ENCODE peak calls at places on chromosomes 13 and 19, in ten cellular contexts. One of them, this sample, is unnamed. For H3K4me1, the result is how much of the 10 kb centered on the place peaks cover.

GRCh38 chr19:55311397-55311796 is 13.7 kb downstream of the TMEM150B start:
- DNase-seq in IMR-90: no peak
- DNase-seq in stomach: no peak
- DNase-seq in body of pancreas: no peak
- DNase-seq in heart left ventricle: no peak
- DNase-seq in tibial nerve: no peak
- DNase-seq in A549: no peak
- DNase-seq in uterus: no peak
- DNase-seq in suprapubic skin: no peak
- DNase-seq in adrenal gland: no peak
- DNase-seq in this sample: no peak

GRCh38 chr13:38543561-38543960 is 143.3 kb upstream of the FREM2 start:
- DNase-seq in body of pancreas: no peak
- DNase-seq in tibial nerve: no peak
- DNase-seq in A549: no peak
- DNase-seq in IMR-90: no peak
- DNase-seq in uterus: no peak
- DNase-seq in stomach: no peak
- DNase-seq in suprapubic skin: no peak
- DNase-seq in heart left ventricle: no peak
- DNase-seq in adrenal gland: no peak
- DNase-seq in this sample: no peak

GRCh38 chr13:113947321-113948033 is 26.4 kb downstream of the C13orf46 start:
- DNase-seq in body of pancreas: peak
- DNase-seq in heart left ventricle: peak
- DNase-seq in suprapubic skin: peak
- DNase-seq in stomach: peak
- DNase-seq in uterus: peak
- DNase-seq in tibial nerve: peak
- DNase-seq in IMR-90: peak
- DNase-seq in A549: no peak
- DNase-seq in adrenal gland: peak
- DNase-seq in this sample: no peak

GRCh38 chr19:57664269-57665127 is 4.2 kb upstream of the ZSCAN4 start:
- DNase-seq in suprapubic skin: no peak
- DNase-seq in A549: peak
- DNase-seq in stomach: peak
- DNase-seq in tibial nerve: no peak
- DNase-seq in body of pancreas: peak
- DNase-seq in uterus: peak
- DNase-seq in heart left ventricle: peak
- DNase-seq in adrenal gland: peak
- DNase-seq in IMR-90: peak
- DNase-seq in this sample: no peak

GRCh38 chr19:51259348-51260245 is 8.7 kb downstream of the SIGLECL1 start:
- DNase-seq in uterus: no peak
- DNase-seq in IMR-90: peak
- DNase-seq in heart left ventricle: no peak
- DNase-seq in tibial nerve: no peak
- DNase-seq in suprapubic skin: no peak
- DNase-seq in adrenal gland: peak
- DNase-seq in body of pancreas: peak
- DNase-seq in A549: peak
- DNase-seq in stomach: no peak
- DNase-seq in this sample: no peak

GRCh38 chr19:16032509-16033135 is 43.7 kb upstream of the TPM4 start:
- DNase-seq in stomach: peak
- DNase-seq in A549: no peak
- DNase-seq in tibial nerve: no peak
- DNase-seq in adrenal gland: no peak
- DNase-seq in heart left ventricle: no peak
- DNase-seq in body of pancreas: no peak
- DNase-seq in IMR-90: no peak
- DNase-seq in uterus: no peak
- DNase-seq in suprapubic skin: no peak
- DNase-seq in this sample: no peak

GRCh38 chr19:21143846-21144245 is 2.0 kb downstream of the ZNF431 start:
- DNase-seq in A549: no peak
- DNase-seq in IMR-90: no peak
- DNase-seq in heart left ventricle: no peak
- DNase-seq in stomach: no peak
- DNase-seq in adrenal gland: no peak
- DNase-seq in uterus: no peak
- DNase-seq in body of pancreas: no peak
- DNase-seq in tibial nerve: no peak
- DNase-seq in suprapubic skin: no peak
- DNase-seq in this sample: no peak

GRCh38 chr19:5960005-5961001 is 17.6 kb downstream of the RANBP3 start:
- DNase-seq in tibial nerve: no peak
- DNase-seq in adrenal gland: peak
- DNase-seq in heart left ventricle: peak
- DNase-seq in IMR-90: no peak
- DNase-seq in uterus: no peak
- DNase-seq in suprapubic skin: no peak
- DNase-seq in stomach: no peak
- DNase-seq in A549: no peak
- DNase-seq in body of pancreas: peak
- DNase-seq in this sample: no peak

GRCh38 chr13:18233783-18234299 is 947.8 kb downstream of the TUBA3C start:
- DNase-seq in tibial nerve: no peak
- DNase-seq in A549: no peak
- DNase-seq in IMR-90: no peak
- DNase-seq in uterus: no peak
- DNase-seq in suprapubic skin: no peak
- DNase-seq in adrenal gland: no peak
- DNase-seq in body of pancreas: no peak
- DNase-seq in stomach: no peak
- DNase-seq in heart left ventricle: no peak
- DNase-seq in this sample: no peak

GRCh38 chr13:67643656-67644055 is 413.5 kb upstream of the PCDH9 start:
- DNase-seq in stomach: no peak
- DNase-seq in body of pancreas: no peak
- DNase-seq in IMR-90: no peak
- DNase-seq in A549: no peak
- DNase-seq in suprapubic skin: no peak
- DNase-seq in uterus: no peak
- DNase-seq in adrenal gland: no peak
- DNase-seq in heart left ventricle: no peak
- DNase-seq in tibial nerve: no peak
- DNase-seq in this sample: no peak

GRCh38 chr13:41015920-41016319 is 3.2 kb downstream of the ELF1 start:
- DNase-seq in tibial nerve: no peak
- DNase-seq in suprapubic skin: no peak
- DNase-seq in adrenal gland: no peak
- DNase-seq in heart left ventricle: no peak
- DNase-seq in stomach: no peak
- DNase-seq in IMR-90: no peak
- DNase-seq in uterus: no peak
- DNase-seq in A549: no peak
- DNase-seq in body of pancreas: no peak
- DNase-seq in this sample: no peak

GRCh38 chr13:41017153-41017552 is 2.0 kb downstream of the ELF1 start:
- DNase-seq in heart left ventricle: no peak
- DNase-seq in suprapubic skin: no peak
- DNase-seq in IMR-90: no peak
- DNase-seq in stomach: peak
- DNase-seq in adrenal gland: peak
- DNase-seq in uterus: no peak
- DNase-seq in body of pancreas: peak
- DNase-seq in A549: no peak
- DNase-seq in tibial nerve: no peak
- DNase-seq in this sample: no peak

GRCh38 chr13:41012536-41012935 is 6.6 kb downstream of the ELF1 start:
- DNase-seq in tibial nerve: no peak
- DNase-seq in stomach: no peak
- DNase-seq in adrenal gland: no peak
- DNase-seq in IMR-90: no peak
- DNase-seq in A549: no peak
- DNase-seq in suprapubic skin: no peak
- DNase-seq in uterus: no peak
- DNase-seq in body of pancreas: no peak
- DNase-seq in heart left ventricle: no peak
- DNase-seq in this sample: no peak

GRCh38 chr13:41011382-41011956 is 7.6 kb downstream of the ELF1 start:
- DNase-seq in suprapubic skin: no peak
- DNase-seq in stomach: no peak
- DNase-seq in IMR-90: no peak
- DNase-seq in heart left ventricle: no peak
- DNase-seq in adrenal gland: no peak
- DNase-seq in A549: no peak
- DNase-seq in tibial nerve: no peak
- DNase-seq in body of pancreas: no peak
- DNase-seq in uterus: no peak
- DNase-seq in this sample: no peak

DNA sequence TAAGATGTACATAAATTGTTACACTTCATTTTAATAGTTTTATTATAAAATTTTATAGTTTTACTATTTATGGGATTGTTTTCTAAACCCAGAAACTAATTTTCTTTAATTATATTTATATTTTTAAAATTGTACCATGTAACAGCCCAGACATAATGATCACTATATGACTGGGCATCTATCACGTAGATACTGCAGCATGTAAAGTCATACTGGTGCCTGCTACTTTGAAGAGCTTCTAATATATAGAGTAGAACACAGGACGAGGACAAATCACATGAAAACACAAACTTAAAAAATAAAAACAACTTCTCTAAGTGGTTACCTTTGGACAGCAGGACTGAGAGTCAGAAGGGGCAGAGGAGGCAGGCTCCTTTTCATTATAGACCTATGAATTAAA is 5.3 kb downstream of the ELF1 start:
- DNase-seq in heart left ventricle: no peak
- DNase-seq in adrenal gland: no peak
- DNase-seq in uterus: no peak
- DNase-seq in tibial nerve: no peak
- DNase-seq in body of pancreas: no peak
- DNase-seq in A549: no peak
- DNase-seq in IMR-90: no peak
- DNase-seq in stomach: no peak
- DNase-seq in suprapubic skin: no peak
- DNase-seq in this sample: no peak
- H3K4me1 ChIP-seq in heart left ventricle: under half
- H3K4me1 ChIP-seq in adrenal gland: under half
- H3K4me1 ChIP-seq in uterus: under half
- H3K4me1 ChIP-seq in tibial nerve: under half
- H3K4me1 ChIP-seq in body of pancreas: half or more
- H3K4me1 ChIP-seq in A549: under half
- H3K4me1 ChIP-seq in IMR-90: under half
- H3K4me1 ChIP-seq in stomach: half or more
- H3K4me1 ChIP-seq in suprapubic skin: under half
- H3K4me1 ChIP-seq in this sample: under half

DNA sequence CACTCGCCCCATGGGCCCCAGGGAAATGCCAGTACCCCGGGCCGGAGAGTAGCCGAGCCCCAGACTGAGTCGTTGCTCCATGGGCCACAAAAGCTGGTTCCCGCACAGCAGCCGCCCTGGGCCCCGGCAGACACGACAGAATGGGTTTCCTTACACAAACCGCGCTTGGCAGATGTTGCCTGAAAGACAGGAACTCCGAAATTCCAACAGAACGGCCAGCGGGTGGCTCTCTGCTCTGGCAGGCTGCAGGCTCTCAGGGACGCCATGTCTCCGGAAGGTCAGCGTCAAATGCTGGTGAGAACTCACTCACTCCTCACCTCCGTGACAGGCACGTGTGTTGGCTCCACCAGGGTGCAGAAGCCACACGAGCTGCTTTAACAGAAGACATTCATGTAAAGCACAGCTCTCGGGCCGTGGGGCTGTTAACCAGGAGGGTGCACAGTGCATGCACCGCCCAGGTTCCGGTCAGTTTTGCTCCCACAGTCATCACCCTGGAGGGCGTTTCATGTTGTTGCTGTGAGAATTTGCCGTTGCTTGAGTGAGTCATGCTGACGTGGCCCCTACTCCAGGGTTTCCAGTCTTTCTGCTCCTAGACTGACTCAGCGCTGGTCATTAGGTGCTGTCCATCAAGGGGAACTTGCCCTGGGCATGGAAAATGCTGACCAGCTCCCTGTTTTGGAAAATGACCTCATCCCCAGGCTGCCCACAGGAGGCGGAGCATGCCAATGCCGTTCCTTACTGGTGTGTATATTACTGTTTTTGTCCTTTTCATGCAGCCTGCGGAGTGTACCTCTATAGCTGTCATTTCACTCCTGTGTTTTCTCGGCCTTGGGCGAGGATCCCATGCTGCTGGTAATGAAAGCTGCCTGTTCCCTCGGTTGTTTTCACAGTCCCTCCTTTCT is 44.8 kb downstream of the ANKRD10 start:
- DNase-seq in tibial nerve: peak
- DNase-seq in uterus: peak
- DNase-seq in A549: peak
- DNase-seq in suprapubic skin: peak
- DNase-seq in body of pancreas: peak
- DNase-seq in adrenal gland: peak
- DNase-seq in stomach: peak
- DNase-seq in IMR-90: peak
- DNase-seq in heart left ventricle: peak
- DNase-seq in this sample: peak
- TF ChIP-seq POLR2A in tibial nerve: no peak
- TF ChIP-seq POLR2A in uterus: peak
- TF ChIP-seq POLR2A in A549: no peak
- TF ChIP-seq POLR2A in suprapubic skin: no peak
- TF ChIP-seq POLR2A in body of pancreas: peak
- TF ChIP-seq POLR2A in adrenal gland: peak
- TF ChIP-seq POLR2A in stomach: no peak
- TF ChIP-seq POLR2A in IMR-90: peak
- TF ChIP-seq POLR2A in heart left ventricle: no peak
- TF ChIP-seq POLR2A in this sample: no peak

GRCh38 chr13:79185580-79185979 is 220.5 kb downstream of the RBM26 start:
- DNase-seq in stomach: no peak
- DNase-seq in body of pancreas: no peak
- DNase-seq in A549: no peak
- DNase-seq in uterus: no peak
- DNase-seq in suprapubic skin: no peak
- DNase-seq in adrenal gland: no peak
- DNase-seq in IMR-90: no peak
- DNase-seq in heart left ventricle: no peak
- DNase-seq in tibial nerve: no peak
- DNase-seq in this sample: no peak
- H3K4me1 ChIP-seq in stomach: under half
- H3K4me1 ChIP-seq in body of pancreas: under half
- H3K4me1 ChIP-seq in A549: under half
- H3K4me1 ChIP-seq in uterus: under half
- H3K4me1 ChIP-seq in suprapubic skin: under half
- H3K4me1 ChIP-seq in adrenal gland: under half
- H3K4me1 ChIP-seq in IMR-90: under half
- H3K4me1 ChIP-seq in heart left ventricle: under half
- H3K4me1 ChIP-seq in tibial nerve: under half
- H3K4me1 ChIP-seq in this sample: under half

GRCh38 chr19:7177926-7178325 is 108.4 kb downstream of the ZNF557 start:
- DNase-seq in adrenal gland: no peak
- DNase-seq in heart left ventricle: no peak
- DNase-seq in IMR-90: peak
- DNase-seq in body of pancreas: no peak
- DNase-seq in tibial nerve: no peak
- DNase-seq in suprapubic skin: no peak
- DNase-seq in A549: no peak
- DNase-seq in stomach: no peak
- DNase-seq in uterus: peak
- DNase-seq in this sample: no peak
- TF ChIP-seq POLR2A in adrenal gland: no peak
- TF ChIP-seq POLR2A in heart left ventricle: no peak
- TF ChIP-seq POLR2A in IMR-90: no peak
- TF ChIP-seq POLR2A in body of pancreas: no peak
- TF ChIP-seq POLR2A in tibial nerve: no peak
- TF ChIP-seq POLR2A in suprapubic skin: no peak
- TF ChIP-seq POLR2A in A549: no peak
- TF ChIP-seq POLR2A in stomach: no peak
- TF ChIP-seq POLR2A in uterus: no peak
- TF ChIP-seq POLR2A in this sample: no peak